ENCODE peak calls at places on chromosomes 2 and 18, in seven cellular contexts. L is ELR; V is heart right ventricle; P is NCI-H1105; F is HCT116; G is brain microvascular endothelial cell; R is stimulated activated CD4-positive, alpha-beta T cell treated with anti-CD3 and anti-CD28 coated beads, Interleukin-2, amount 100 ng/mL, for 48 hours. I is an unnamed sample.

GRCh38 chr2:175363719-175364118 is 182.2 kb upstream of the ATP5MC3 start:
- DNase-seq in P (peak), R (no peak), V (no peak), F (no peak), G (no peak), L (no peak), I (no peak)

GRCh38 chr18:46250084-46250811 is 146.1 kb downstream of the HAUS1 start:
- DNase-seq in F (peak), V (peak), R (peak), G (peak), P (no peak), L (peak), I (peak)

GRCh38 chr18:60686142-60686541 is 313.6 kb upstream of the MC4R start:
- DNase-seq in P (no peak), R (no peak), V (no peak), F (no peak), L (no peak), G (no peak), I (no peak)

GRCh38 chr2:163812926-163813520 is 77.2 kb upstream of the FIGN start:
- DNase-seq in L (no peak), F (no peak), G (peak), V (no peak), P (no peak), R (no peak), I (no peak)

GRCh38 chr18:36942264-36942663 is 113.3 kb downstream of the KIAA1328 start:
- DNase-seq in L (peak), P (no peak), R (no peak), V (no peak), G (peak), F (peak), I (peak)

GRCh38 chr18:45588831-45589558 is 26.3 kb upstream of the SLC14A2 start:
- DNase-seq in G (no peak), V (no peak), R (no peak), P (no peak), F (no peak), L (no peak), I (no peak)

GRCh38 chr2:33552758-33553461 is 46.2 kb downstream of the FAM98A start:
- DNase-seq in G (peak), L (peak), R (no peak), P (no peak), V (no peak), F (no peak), I (peak)

GRCh38 chr2:239152239-239152915 is 248.4 kb downstream of the HDAC4 start:
- DNase-seq in G (no peak), F (no peak), V (no peak), P (no peak), R (no peak), L (no peak), I (no peak)

GRCh38 chr2:192969055-192969454 is 774.3 kb upstream of the TMEFF2 start:
- DNase-seq in G (no peak), F (no peak), R (no peak), P (no peak), V (no peak), L (no peak), I (no peak)

I was measured in HL-60.